ENCODE peak calls at places on chromosomes 7 and 10, in six cellular contexts. U is spleen, X is GDM1, O is heart right ventricle, Y is amniotic epithelial cell, G is IMR-90. L is an unnamed sample.

GRCh38 chr7:38413784-38414183 is 140.3 kb upstream of the TARP start:
- DNase-seq in O (no peak), X (no peak), G (no peak), U (no peak), Y (no peak), L (no peak)

GRCh38 chr7:99379043-99379577 is 4.6 kb downstream of the ARPC1B start:
- DNase-seq in O (peak), U (peak), Y (peak), X (peak), G (peak), L (peak)

GRCh38 chr7:116553168-116553567 is 28.3 kb downstream of the CAV1 start:
- DNase-seq in O (no peak), G (no peak), U (no peak), Y (no peak), X (no peak), L (no peak)

GRCh38 chr10:7409045-7409731 is 1.6 kb downstream of the SFMBT2 start:
- DNase-seq in G (no peak), U (peak), O (peak), Y (no peak), X (no peak), L (peak)

GRCh38 chr10:95660283-95660682 is 3.8 kb upstream of the ALDH18A1 start:
- DNase-seq in Y (peak), G (peak), O (no peak), X (no peak), U (no peak), L (no peak)

GRCh38 chr10:24723386-24723787 is 300 bp downstream of the ARHGAP21 start:
- DNase-seq in X (no peak), U (peak), O (no peak), G (peak), Y (no peak), L (no peak)

GRCh38 chr7:95398155-95398940 is 2.2 kb upstream of the PON3 start:
- DNase-seq in Y (peak), U (no peak), X (no peak), G (no peak), O (no peak), L (no peak)

GRCh38 chr10:24008164-24009066 is 200.5 kb upstream of the KIAA1217 start:
- DNase-seq in O (peak), Y (peak), U (no peak), X (peak), G (no peak), L (no peak)

GRCh38 chr7:135774284-135774683 is 25.7 kb upstream of the FAM180A start:
- DNase-seq in Y (peak), X (no peak), U (no peak), O (peak), G (peak), L (no peak)

GRCh38 chr10:116170815-116171250 is 102.2 kb downstream of the GFRA1 start:
- DNase-seq in X (no peak), U (no peak), G (peak), Y (no peak), O (no peak), L (no peak)

GRCh38 chr10:79128923-79129305 is 60.1 kb downstream of the ZMIZ1 start:
- DNase-seq in Y (no peak), G (no peak), O (no peak), X (no peak), U (no peak), L (no peak)

GRCh38 chr7:102303669-102304422 is 17.2 kb downstream of the SH2B2 start:
- DNase-seq in Y (no peak), X (no peak), O (no peak), G (no peak), U (peak), L (no peak)

GRCh38 chr7:69564454-69565417 is 33.5 kb upstream of the AUTS2 start:
- DNase-seq in O (peak), Y (no peak), U (no peak), G (no peak), X (no peak), L (no peak)

GRCh38 chr10:48606530-48607355 is 1.9 kb upstream of the ARHGAP22 start:
- DNase-seq in U (no peak), G (peak), Y (peak), X (peak), O (peak), L (no peak)

GRCh38 chr10:3813267-3813666 is 28.3 kb upstream of the KLF6 start:
- DNase-seq in G (no peak), O (no peak), X (no peak), Y (peak), U (no peak), L (no peak)

GRCh38 chr7:16062269-16062668 is 359.1 kb downstream of the CRPPA start:
- DNase-seq in O (no peak), X (no peak), Y (no peak), G (peak), U (no peak), L (no peak)